ENCODE peak calls at places on chromosome 4, in seven cellular contexts. V is transverse colon, M is IMR-90, H is body of pancreas, N is ovary, G is uterus, I is K562. R is an unnamed sample. For H3K4me1, the result is how much of the 10 kb centered on the place peaks cover.

GRCh38 chr4:10184051-10184450 is 67.5 kb upstream of the WDR1 start:
- DNase-seq in V (no peak), M (peak), H (no peak), N (no peak), G (no peak), I (no peak), R (no peak)

GRCh38 chr4:86870442-86871069 is 21.4 kb upstream of the SLC10A6 start:
- DNase-seq in V (no peak), M (no peak), H (no peak), N (no peak), G (no peak), I (no peak), R (no peak)

GRCh38 chr4:110033994-110034393 is 121.3 kb downstream of the EGF start:
- DNase-seq in V (no peak), M (no peak), H (peak), N (no peak), G (no peak), I (no peak), R (no peak)

GRCh38 chr4:131603705-131604104 is 1545.4 kb upstream of the PCDH10 start:
- DNase-seq in V (no peak), M (no peak), H (no peak), N (no peak), G (no peak), I (no peak), R (no peak)

GRCh38 chr4:41214158-41215146 is at the start of gene APBB2:
- DNase-seq in V (peak), M (peak), H (peak), N (peak), G (peak), I (peak), R (peak)

GRCh38 chr4:123578276-123579014 is 181.8 kb downstream of the SPRY1 start:
- DNase-seq in V (no peak), M (no peak), H (no peak), N (no peak), G (no peak), I (no peak), R (no peak)

GRCh38 chr4:14596904-14597303 is 405.4 kb upstream of the CPEB2 start:
- DNase-seq in V (no peak), M (no peak), H (no peak), N (no peak), G (no peak), I (no peak), R (no peak)

GRCh38 chr4:83392562-83392961 is 57.9 kb upstream of the HPSE start:
- DNase-seq in V (no peak), M (no peak), H (no peak), N (no peak), G (no peak), I (no peak), R (no peak)

GRCh38 chr4:140693577-140693976 is 62.6 kb downstream of the TBC1D9 start:
- DNase-seq in V (no peak), M (peak), H (no peak), N (no peak), G (no peak), I (no peak), R (no peak)

GRCh38 chr4:7131498-7132031 is 60.8 kb upstream of the SORCS2 start:
- DNase-seq in V (no peak), M (no peak), H (no peak), N (no peak), G (no peak), I (no peak), R (no peak)

GRCh38 chr4:74543983-74544382 is 99.0 kb downstream of the AREG start:
- DNase-seq in V (no peak), M (peak), H (no peak), N (no peak), G (no peak), I (no peak), R (no peak)

GRCh38 chr4:143025111-143025704 is 159.5 kb upstream of the USP38 start:
- DNase-seq in V (no peak), M (peak), H (peak), N (peak), G (no peak), I (no peak), R (no peak)

GRCh38 chr4:169649545-169650226 is 29.3 kb downstream of the CLCN3 start:
- DNase-seq in V (no peak), M (no peak), H (peak), N (no peak), G (no peak), I (no peak), R (no peak)

GRCh38 chr4:16029329-16029728 is 54.5 kb downstream of the PROM1 start:
- DNase-seq in V (no peak), M (peak), H (no peak), N (no peak), G (no peak), I (no peak), R (no peak)

GRCh38 chr4:158796370-158797140 is 27.7 kb downstream of the FNIP2 start:
- DNase-seq in V (no peak), M (peak), H (peak), N (no peak), G (no peak), I (no peak), R (no peak)

GRCh38 chr4:120517966-120518365 is 404.6 kb downstream of the PRDM5 start:
- DNase-seq in V (peak), M (peak), H (peak), N (peak), G (peak), I (peak), R (no peak)

GRCh38 chr4:165877291-165877690 is 4.3 kb downstream of the TLL1 start:
- DNase-seq in V (no peak), M (no peak), H (no peak), N (no peak), G (no peak), I (no peak), R (no peak)

GRCh38 chr4:114603455-114603854 is 4.8 kb downstream of the UGT8 start:
- DNase-seq in V (peak), M (no peak), H (no peak), N (no peak), G (no peak), I (no peak), R (no peak)

DNA sequence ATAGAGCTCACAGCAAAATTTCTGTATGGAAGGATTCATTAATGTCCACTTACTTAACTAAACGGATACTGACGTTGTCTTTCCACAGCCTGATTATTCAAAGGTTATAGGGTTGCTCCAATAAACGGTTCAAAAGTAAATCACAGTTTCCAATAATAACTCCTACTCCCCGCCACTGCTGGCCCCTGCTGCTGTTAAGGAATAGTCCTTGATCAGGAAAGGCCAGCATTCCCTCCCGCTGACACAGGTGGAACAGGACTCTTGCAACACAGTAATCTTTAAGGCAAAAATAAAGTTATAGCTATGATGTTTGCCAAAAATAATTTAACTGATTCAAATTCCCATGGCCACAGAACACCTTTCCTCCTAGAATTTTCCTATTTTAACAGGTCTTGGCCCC is 53.9 kb downstream of the FAT1 start:
- DNase-seq in V (no peak), M (no peak), H (no peak), N (no peak), G (no peak), I (no peak), R (no peak)
- H3K4me1 ChIP-seq in V (under half), M (under half), H (under half), N (under half), G (under half), I (under half), R (under half)

DNA sequence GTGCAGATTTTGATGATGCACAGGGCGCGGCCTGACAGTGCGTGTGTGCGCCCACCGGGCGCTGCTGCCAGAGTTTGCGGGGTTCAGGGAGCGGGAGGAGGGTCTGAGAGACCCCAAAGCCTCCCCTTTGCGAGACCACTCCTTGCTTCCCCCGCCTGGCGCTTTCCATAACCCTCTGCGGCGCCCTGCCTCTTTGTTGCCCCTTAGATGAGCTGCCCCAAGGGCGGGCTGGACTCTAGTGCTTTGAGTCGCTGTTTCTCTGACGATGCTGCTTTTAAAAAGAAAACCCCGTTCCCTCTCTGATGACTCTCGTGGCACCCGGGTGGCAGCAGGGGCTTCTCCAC is 9.9 kb downstream of the MSX1 start:
- DNase-seq in V (no peak), M (no peak), H (no peak), N (no peak), G (no peak), I (no peak), R (no peak)
- H3K4me3 ChIP-seq in V (no peak), M (no peak), H (no peak), N (no peak), G (no peak), I (no peak), R (no peak)

DNA sequence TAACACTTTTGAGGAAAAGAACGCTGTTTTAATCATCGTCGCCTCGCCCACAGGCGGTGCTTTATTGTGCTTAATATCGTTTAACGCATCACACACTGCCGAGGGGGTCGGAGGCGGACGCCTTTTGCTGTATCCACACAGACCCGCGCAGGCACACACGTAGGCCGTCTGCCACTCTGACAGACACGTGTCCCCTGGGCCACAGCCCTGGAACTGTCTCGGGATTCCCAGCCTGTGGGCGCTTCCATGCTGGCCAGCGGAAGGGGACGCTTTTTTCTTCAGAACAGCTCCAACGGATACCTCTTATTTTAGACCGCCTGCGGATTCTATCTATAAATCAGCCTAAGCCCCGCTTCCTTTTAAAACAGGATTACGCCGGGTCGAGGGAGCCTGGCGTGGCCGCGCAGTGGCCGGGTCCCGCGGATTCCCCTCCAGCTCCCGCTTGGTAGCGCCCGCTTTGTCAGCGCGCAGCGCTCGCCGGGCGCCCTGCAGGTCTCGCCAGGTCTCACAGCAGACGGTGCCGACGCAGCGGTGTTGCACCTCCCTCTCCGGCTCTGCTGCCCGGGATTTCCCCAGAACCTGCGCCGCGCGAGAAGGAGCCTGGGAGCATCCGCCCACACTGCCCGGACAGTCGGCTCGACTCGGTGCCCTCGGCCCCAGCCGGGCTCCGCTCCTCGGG is at the start of gene NOCT:
- DNase-seq in V (peak), M (peak), H (peak), N (peak), G (peak), I (peak), R (peak)
- TF ChIP-seq POLR2A in V (peak), M (peak), H (peak), N (no peak), G (peak), I (peak), R (peak)

GRCh38 chr4:146244496-146244895 is 30.2 kb downstream of the REELD1 start:
- DNase-seq in V (no peak), M (no peak), H (no peak), N (no peak), G (no peak), I (no peak), R (no peak)

GRCh38 chr4:146246381-146246780 is 32.0 kb downstream of the REELD1 start:
- DNase-seq in V (no peak), M (no peak), H (no peak), N (no peak), G (no peak), I (no peak), R (no peak)

GRCh38 chr4:146243883-146244277 is 29.5 kb downstream of the REELD1 start:
- DNase-seq in V (no peak), M (no peak), H (no peak), N (no peak), G (no peak), I (no peak), R (no peak)

GRCh38 chr4:146245899-146246298 is 31.6 kb downstream of the REELD1 start:
- DNase-seq in V (no peak), M (no peak), H (no peak), N (no peak), G (no peak), I (no peak), R (no peak)

GRCh38 chr4:146245246-146245645 is 30.9 kb downstream of the REELD1 start:
- DNase-seq in V (peak), M (peak), H (no peak), N (no peak), G (no peak), I (no peak), R (no peak)
- H3K4me1 ChIP-seq in V (under half), M (under half), H (under half), N (under half), G (under half), I (under half), R (under half)

GRCh38 chr4:38512840-38513239 is 151.2 kb upstream of the KLF3 start:
- DNase-seq in V (no peak), M (no peak), H (no peak), N (no peak), G (no peak), I (no peak), R (no peak)

GRCh38 chr4:38511702-38512101 is 152.3 kb upstream of the KLF3 start:
- DNase-seq in V (no peak), M (no peak), H (no peak), N (no peak), G (no peak), I (no peak), R (no peak)

GRCh38 chr4:38509551-38509950 is 154.4 kb upstream of the KLF3 start:
- DNase-seq in V (no peak), M (no peak), H (no peak), N (no peak), G (no peak), I (no peak), R (no peak)

GRCh38 chr4:38514465-38515146 is 149.4 kb upstream of the KLF3 start:
- DNase-seq in V (no peak), M (no peak), H (no peak), N (no peak), G (no peak), I (no peak), R (no peak)

GRCh38 chr4:38510201-38510600 is 153.8 kb upstream of the KLF3 start:
- DNase-seq in V (no peak), M (no peak), H (no peak), N (no peak), G (no peak), I (no peak), R (no peak)
- H3K4me3 ChIP-seq in V (no peak), M (no peak), H (no peak), N (no peak), G (no peak), I (no peak), R (no peak)

DNA sequence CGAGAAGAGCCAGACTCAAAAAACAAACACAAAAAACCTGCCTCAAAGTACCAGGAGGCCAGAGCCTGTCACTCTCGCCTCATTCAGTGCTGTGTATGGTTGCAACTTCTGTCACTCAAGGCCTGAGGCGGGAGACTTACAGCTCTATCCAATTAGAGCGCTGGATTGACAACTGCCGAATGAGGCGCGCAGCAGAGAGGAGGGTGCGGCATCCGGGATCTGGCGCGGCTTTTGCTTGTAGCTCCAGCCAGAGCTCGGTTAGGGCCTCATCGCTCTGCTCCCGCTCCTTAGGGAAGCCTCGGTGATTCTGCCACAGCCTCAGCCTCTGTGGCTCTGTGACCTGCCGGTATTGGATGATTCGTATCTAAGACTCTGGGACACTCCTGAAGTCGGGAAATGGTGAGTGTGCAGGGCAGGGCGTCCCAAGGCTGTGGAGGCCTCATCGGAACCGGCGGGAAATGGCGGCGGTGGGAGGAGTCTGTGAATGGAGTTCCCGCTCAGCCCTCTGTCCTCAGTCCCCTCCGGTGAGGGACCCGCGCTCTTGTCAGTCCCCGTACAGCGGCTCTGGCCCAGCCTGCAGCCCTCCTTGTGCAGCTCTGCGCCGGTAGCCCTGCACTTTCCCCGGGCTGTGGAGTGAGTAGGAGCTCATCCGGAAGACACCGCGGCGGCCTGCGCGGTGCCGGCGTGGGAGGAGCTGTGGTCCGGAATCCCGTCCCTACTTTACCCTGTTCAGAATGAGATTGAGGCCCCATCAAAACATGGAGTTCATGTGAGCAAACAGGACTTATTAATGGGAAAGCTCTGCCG is at the start of gene ZNF718:
- DNase-seq in V (peak), M (peak), H (peak), N (peak), G (peak), I (peak), R (peak)
- TF ChIP-seq POLR2A in V (peak), M (peak), H (peak), N (peak), G (peak), I (peak), R (peak)

GRCh38 chr4:184808719-184809062 is 17.1 kb downstream of the ACSL1 start:
- DNase-seq in V (no peak), M (peak), H (no peak), N (no peak), G (no peak), I (no peak), R (no peak)

GRCh38 chr4:184807261-184807660 is 18.5 kb downstream of the ACSL1 start:
- DNase-seq in V (no peak), M (no peak), H (no peak), N (no peak), G (no peak), I (no peak), R (no peak)

GRCh38 chr4:184806246-184806550 is 19.6 kb downstream of the ACSL1 start:
- DNase-seq in V (no peak), M (no peak), H (no peak), N (no peak), G (no peak), I (no peak), R (no peak)

GRCh38 chr4:184806711-184807110 is 19.1 kb downstream of the ACSL1 start:
- DNase-seq in V (no peak), M (no peak), H (no peak), N (no peak), G (no peak), I (no peak), R (no peak)

DNA sequence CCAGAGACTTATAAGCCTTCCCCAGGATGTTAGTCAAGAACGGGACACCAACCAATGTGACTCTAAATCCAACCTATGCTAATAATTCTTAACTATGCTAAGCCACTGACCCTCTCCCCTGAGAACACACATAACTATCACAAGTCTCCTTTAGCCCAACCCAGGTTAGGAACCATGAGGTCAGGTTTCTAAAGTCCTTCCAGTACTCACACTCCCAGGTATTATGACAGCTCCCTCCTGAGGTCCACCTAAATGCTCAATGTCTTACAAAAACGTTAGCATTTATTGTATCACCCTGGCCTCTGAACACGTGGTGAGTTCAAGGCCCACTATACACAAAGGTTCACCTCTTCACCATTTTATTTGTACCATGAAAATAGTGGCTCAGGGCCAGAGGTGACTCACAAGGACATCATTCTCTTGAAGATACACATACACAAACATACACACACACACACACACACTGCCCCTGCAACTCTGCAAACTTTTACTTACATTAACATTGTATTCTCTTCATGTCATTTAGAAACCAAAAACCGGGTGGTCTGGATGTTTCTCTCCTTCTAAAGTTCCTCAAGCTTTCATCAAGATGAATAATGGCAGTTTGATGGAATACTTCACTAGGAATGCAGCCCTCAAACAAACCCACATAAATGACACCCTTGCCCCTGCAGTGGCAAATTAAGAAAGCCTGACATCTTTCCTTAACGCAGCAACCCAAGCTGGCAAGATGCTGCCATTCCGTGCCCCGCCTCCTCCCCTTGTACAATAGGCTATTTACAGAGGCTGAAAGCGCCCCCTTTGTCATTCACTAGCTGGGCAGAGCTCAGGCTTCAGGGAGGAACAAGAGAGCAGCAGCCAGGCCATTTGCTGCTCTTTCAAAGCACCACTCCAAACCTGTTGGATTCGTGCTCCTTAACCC is 17.7 kb downstream of the ACSL1 start:
- DNase-seq in V (no peak), M (peak), H (no peak), N (no peak), G (no peak), I (no peak), R (no peak)
- H3K4me1 ChIP-seq in V (half or more), M (under half), H (half or more), N (under half), G (under half), I (under half), R (under half)